ENCODE peak calls at places on chromosomes 1 and 21, in nine cellular contexts. R is AG10803; V is putamen; Q is fibroblast of the aortic adventitia; C is EL; G is activated CD8-positive, alpha-beta memory T cell treated with anti-CD3 and anti-CD28 coated beads for 24 hours; K is SK-N-DZ; W is tibial nerve; P is T47D. N is an unnamed sample.

GRCh38 chr1:112849967-112850641 is 105.9 kb downstream of the SLC16A1 start:
- DNase-seq in K (peak), W (no peak), P (peak), R (no peak), V (no peak), G (no peak), Q (no peak), C (peak), N (no peak)

GRCh38 chr1:186139115-186139514 is 235.9 kb downstream of the TPR start:
- DNase-seq in P (no peak), K (no peak), C (no peak), Q (no peak), R (no peak), W (no peak), G (no peak), V (no peak), N (no peak)

GRCh38 chr1:44012411-44012810 is 18.9 kb downstream of the SLC6A9 start:
- DNase-seq in V (no peak), C (no peak), P (no peak), Q (no peak), G (no peak), W (no peak), K (no peak), R (no peak), N (no peak)

GRCh38 chr1:153375511-153375910 is at the start of gene S100A12:
- DNase-seq in Q (peak), P (no peak), R (peak), K (no peak), W (no peak), V (peak), G (no peak), C (peak), N (no peak)

GRCh38 chr1:151801846-151802245 is 3.4 kb downstream of the LINGO4 start:
- DNase-seq in R (no peak), Q (no peak), W (no peak), P (no peak), V (no peak), K (no peak), G (no peak), C (no peak), N (no peak)

GRCh38 chr1:44842763-44843655 is at the start of gene PTCH2:
- DNase-seq in W (peak), V (no peak), G (peak), R (peak), P (peak), C (peak), Q (peak), K (peak), N (peak)

GRCh38 chr1:201266774-201267173 is 16.5 kb upstream of the PKP1 start:
- DNase-seq in G (no peak), W (no peak), Q (peak), R (peak), K (no peak), P (peak), C (peak), V (no peak), N (peak)

GRCh38 chr21:17542371-17542992 is 29.6 kb downstream of the CXADR start:
- DNase-seq in W (no peak), Q (no peak), V (no peak), R (no peak), P (no peak), G (no peak), C (no peak), K (peak), N (no peak)

GRCh38 chr1:226711976-226712778 is 26.9 kb downstream of the ITPKB start:
- DNase-seq in K (no peak), P (no peak), V (no peak), G (peak), C (no peak), Q (no peak), R (no peak), W (no peak), N (peak)

GRCh38 chr1:44357710-44358109 is 2.7 kb upstream of the ERI3 start:
- DNase-seq in C (no peak), V (no peak), P (peak), G (no peak), Q (no peak), R (no peak), K (no peak), W (no peak), N (no peak)

GRCh38 chr1:87182611-87183010 is 146.1 kb upstream of the LMO4 start:
- DNase-seq in R (no peak), P (no peak), V (no peak), K (no peak), G (no peak), C (peak), Q (no peak), W (no peak), N (no peak)

GRCh38 chr21:25936776-25937175 is 202.0 kb downstream of the GABPA start:
- DNase-seq in V (no peak), R (no peak), Q (peak), P (no peak), G (no peak), K (no peak), C (no peak), W (no peak), N (no peak)